ENCODE peak calls at places on chromosome 16, in six cellular contexts. O, A, Q, Y, U and I are unnamed samples.

GRCh38 chr16:12535535-12536411 is 267.9 kb downstream of the CPPED1 start:
- DNase-seq in O (peak), A (no peak), Q (no peak), Y (no peak), U (no peak), I (no peak)

GRCh38 chr16:74743668-74744299 is 30.8 kb downstream of the FA2H start:
- DNase-seq in O (peak), A (no peak), Q (no peak), Y (no peak), U (peak), I (no peak)

GRCh38 chr16:15483857-15484256 is 49.5 kb downstream of the BMERB1 start:
- DNase-seq in O (no peak), A (no peak), Q (no peak), Y (no peak), U (no peak), I (no peak)

GRCh38 chr16:15899538-15900100 is 11.2 kb upstream of the CEP20 start:
- DNase-seq in O (peak), A (no peak), Q (no peak), Y (no peak), U (no peak), I (no peak)

GRCh38 chr16:12339686-12340085 is 363.2 kb downstream of the SNX29 start:
- DNase-seq in O (no peak), A (no peak), Q (no peak), Y (no peak), U (no peak), I (no peak)

GRCh38 chr16:4685292-4685691 is 8.1 kb upstream of the NUDT16L1 start:
- DNase-seq in O (no peak), A (peak), Q (no peak), Y (no peak), U (no peak), I (no peak)

GRCh38 chr16:58038219-58038641 is 12.7 kb downstream of the MMP15 start:
- DNase-seq in O (no peak), A (no peak), Q (no peak), Y (no peak), U (no peak), I (no peak)

GRCh38 chr16:16960785-16961184 is 510.0 kb downstream of the XYLT1 start:
- DNase-seq in O (no peak), A (no peak), Q (no peak), Y (no peak), U (no peak), I (no peak)

GRCh38 chr16:5064915-5065314 is 841 bp downstream of the C16orf89 start:
- DNase-seq in O (peak), A (peak), Q (no peak), Y (no peak), U (no peak), I (no peak)

GRCh38 chr16:17511340-17511739 is 40.6 kb upstream of the XYLT1 start:
- DNase-seq in O (no peak), A (no peak), Q (no peak), Y (no peak), U (no peak), I (no peak)

GRCh38 chr16:11111891-11112634 is 143.9 kb downstream of the SOCS1 start:
- DNase-seq in O (no peak), A (no peak), Q (no peak), Y (no peak), U (no peak), I (no peak)

GRCh38 chr16:19717319-19717718 is 708 bp downstream of the KNOP1 start:
- DNase-seq in O (no peak), A (peak), Q (no peak), Y (no peak), U (no peak), I (no peak)

GRCh38 chr16:81718637-81719036 is 60.5 kb upstream of the PLCG2 start:
- DNase-seq in O (no peak), A (no peak), Q (no peak), Y (no peak), U (no peak), I (no peak)

GRCh38 chr16:4053663-4054479 is 62.4 kb downstream of the ADCY9 start:
- DNase-seq in O (peak), A (peak), Q (no peak), Y (no peak), U (peak), I (peak)

GRCh38 chr16:4182581-4183257 is 59.2 kb downstream of the SRL start:
- DNase-seq in O (no peak), A (no peak), Q (no peak), Y (no peak), U (no peak), I (no peak)